ENCODE peak calls at places on chromosome 17, in five cellular contexts. W, S, B, X and N are unnamed samples.
A peak's percentile ranks its signal among the peaks of the same experiment; 100 is the strongest.

GRCh38 chr17:49473900-49474751 is 21.0 kb upstream of the NGFR start:
- ATAC-seq in W (no peak), X (no peak), B (no peak), S (no peak), N (no peak)

GRCh38 chr17:75289832-75290337 is 652 bp upstream of the SLC25A19 start:
- ATAC-seq in W (peak; percentile 35), B (peak; percentile 8), S (peak; percentile 13), X (peak; percentile 50), N (peak; percentile 5)

GRCh38 chr17:29640413-29640812 is 17.7 kb upstream of the CORO6 start:
- ATAC-seq in X (peak; percentile 38), B (no peak), S (no peak), W (no peak), N (no peak)

GRCh38 chr17:42182927-42183734 is 2.1 kb downstream of the HCRT start:
- ATAC-seq in S (no peak), X (peak; percentile 25), W (no peak), B (peak; percentile 42), N (no peak)

GRCh38 chr17:11122908-11123307 is 118.1 kb upstream of the SHISA6 start:
- ATAC-seq in S (no peak), X (peak; percentile 70), B (no peak), W (no peak), N (no peak)

GRCh38 chr17:19386276-19386863 is 620 bp downstream of the MFAP4 start:
- ATAC-seq in B (peak; percentile 22), X (peak; percentile 35), W (peak; percentile 67), S (peak; percentile 77), N (peak; percentile 68)

GRCh38 chr17:3956983-3957382 is 7.3 kb downstream of the ATP2A3 start:
- ATAC-seq in S (no peak), B (no peak), W (no peak), X (no peak), N (no peak)

GRCh38 chr17:17926840-17927449 is 45.3 kb downstream of the TOM1L2 start:
- ATAC-seq in X (peak; percentile 20), S (no peak), B (no peak), W (no peak), N (no peak)

GRCh38 chr17:50265212-50265611 is 9.1 kb upstream of the TMEM92 start:
- ATAC-seq in W (peak; percentile 45), S (no peak), B (no peak), X (no peak), N (no peak)

GRCh38 chr17:66167189-66167815 is 24.6 kb downstream of the CEP112 start:
- ATAC-seq in B (no peak), S (no peak), W (no peak), X (no peak), N (no peak)

GRCh38 chr17:66906321-66907278 is 57.9 kb upstream of the CACNG4 start:
- ATAC-seq in S (peak; percentile 23), X (no peak), W (peak; percentile 78), B (peak; percentile 76), N (no peak)

GRCh38 chr17:65936013-65936412 is 255.9 kb downstream of the CEP112 start:
- ATAC-seq in B (no peak), S (peak; percentile 59), X (no peak), W (no peak), N (no peak)

GRCh38 chr17:64216385-64217248 is 46.4 kb downstream of the TEX2 start:
- ATAC-seq in B (peak; percentile 90), S (no peak), W (peak; percentile 37), X (peak; percentile 58), N (peak; percentile 50)

GRCh38 chr17:51097708-51098446 is 22.8 kb downstream of the SPAG9 start:
- ATAC-seq in X (peak; percentile 17), S (no peak), B (peak; percentile 36), W (peak; percentile 88), N (no peak)

GRCh38 chr17:19726615-19727376 is 10.4 kb upstream of the SLC47A2 start:
- ATAC-seq in W (no peak), B (no peak), S (no peak), X (no peak), N (peak; percentile 4)

GRCh38 chr17:2571523-2572303 is 21.7 kb upstream of the PAFAH1B1 start:
- ATAC-seq in W (no peak), S (no peak), X (no peak), B (no peak), N (no peak)

GRCh38 chr17:5355416-5356129 is 63.9 kb downstream of the NUP88 start:
- ATAC-seq in W (no peak), X (no peak), S (peak; percentile 88), B (no peak), N (peak; percentile 63)

GRCh38 chr17:34341916-34342315 is 14.4 kb upstream of the CCL13 start:
- ATAC-seq in W (no peak), S (no peak), B (no peak), X (no peak), N (no peak)

GRCh38 chr17:61403846-61404701 is 4.4 kb downstream of the TBX2 start:
- ATAC-seq in B (no peak), W (no peak), X (no peak), S (no peak), N (no peak)

GRCh38 chr17:80025140-80025539 is 10.5 kb downstream of the TBC1D16 start:
- ATAC-seq in W (no peak), B (no peak), X (no peak), S (no peak), N (no peak)
- H3K4me1 ChIP-seq in W (peaks cover 23% of the 10 kb centered on the region), B (peaks cover 17% of the 10 kb centered on the region), X (peaks cover 1% of the 10 kb centered on the region), S (peaks cover 22% of the 10 kb centered on the region), N (no peaks in the 10 kb centered on the region)

GRCh38 chr17:8282345-8282744 is 6.1 kb upstream of the RANGRF start:
- ATAC-seq in S (no peak), X (no peak), B (no peak), W (no peak), N (no peak)
- H3K27me3 ChIP-seq in S (no peaks in the 10 kb centered on the region), X (no peaks in the 10 kb centered on the region), B (no peaks in the 10 kb centered on the region), W (no peaks in the 10 kb centered on the region), N (no peaks in the 10 kb centered on the region)

GRCh38 chr17:40348136-40348504 is 16.4 kb downstream of the GJD3 start:
- ATAC-seq in S (no peak), X (no peak), B (no peak), W (no peak), N (no peak)

GRCh38 chr17:40350410-40351184 is 13.9 kb downstream of the GJD3 start:
- ATAC-seq in W (no peak), X (no peak), B (no peak), S (no peak), N (no peak)

GRCh38 chr17:40347319-40348135 is 17.0 kb downstream of the GJD3 start:
- ATAC-seq in S (no peak), B (no peak), W (no peak), X (no peak), N (no peak)

GRCh38 chr17:40349477-40350409 is 14.8 kb downstream of the GJD3 start:
- ATAC-seq in W (peak; percentile 2), X (peak; percentile 10), B (no peak), S (peak; percentile 8), N (no peak)

GRCh38 chr17:40348562-40349476 is 15.7 kb downstream of the GJD3 start:
- ATAC-seq in W (no peak), B (no peak), S (no peak), X (peak; percentile 8), N (peak; percentile 46)
- H3K4me1 ChIP-seq in W (peaks cover 68% of the 10 kb centered on the region), B (peaks cover 70% of the 10 kb centered on the region), S (no peaks in the 10 kb centered on the region), X (peaks cover 41% of the 10 kb centered on the region), N (peaks cover 93% of the 10 kb centered on the region)

GRCh38 chr17:12952012-12952411 is 65.8 kb downstream of the ELAC2 start:
- ATAC-seq in X (no peak), W (no peak), B (no peak), S (no peak), N (no peak)
- H3K27me3 ChIP-seq in X (no peaks in the 10 kb centered on the region), W (no peaks in the 10 kb centered on the region), B (peaks cover 28% of the 10 kb centered on the region), S (peaks cover 22% of the 10 kb centered on the region), N (no peaks in the 10 kb centered on the region)

GRCh38 chr17:1552911-1553310 is 9.7 kb downstream of the PITPNA start:
- ATAC-seq in X (no peak), W (no peak), S (no peak), B (no peak), N (no peak)
- H3K4me1 ChIP-seq in X (peaks cover 2% of the 10 kb centered on the region), W (peaks cover 38% of the 10 kb centered on the region), S (no peaks in the 10 kb centered on the region), B (peaks cover 40% of the 10 kb centered on the region), N (peaks cover 32% of the 10 kb centered on the region)

GRCh38 chr17:36808181-36808661 is 129.1 kb upstream of the LHX1 start:
- ATAC-seq in S (no peak), W (no peak), X (no peak), B (no peak), N (no peak)
- H3K27me3 ChIP-seq in S (peaks cover 23% of the 10 kb centered on the region), W (peaks cover 58% of the 10 kb centered on the region), X (no peaks in the 10 kb centered on the region), B (peaks cover 49% of the 10 kb centered on the region), N (peaks cover 96% of the 10 kb centered on the region)

GRCh38 chr17:82437325-82437668 is 13.3 kb downstream of the CYBC1 start:
- ATAC-seq in B (no peak), X (no peak), S (no peak), W (no peak), N (no peak)

GRCh38 chr17:82439194-82439828 is 11.2 kb downstream of the CYBC1 start:
- ATAC-seq in S (no peak), X (no peak), W (no peak), B (no peak), N (no peak)

GRCh38 chr17:82436601-82437324 is 13.8 kb downstream of the CYBC1 start:
- ATAC-seq in X (no peak), W (no peak), B (no peak), S (peak; percentile 19), N (no peak)

GRCh38 chr17:82439829-82440365 is 10.7 kb downstream of the CYBC1 start:
- ATAC-seq in S (no peak), B (no peak), X (no peak), W (no peak), N (no peak)

GRCh38 chr17:82438401-82439193 is 12.0 kb downstream of the CYBC1 start:
- ATAC-seq in S (no peak), X (no peak), W (no peak), B (no peak), N (no peak)
- H3K4me1 ChIP-seq in S (no peaks in the 10 kb centered on the region), X (no peaks in the 10 kb centered on the region), W (no peaks in the 10 kb centered on the region), B (peaks cover 66% of the 10 kb centered on the region), N (no peaks in the 10 kb centered on the region)

GRCh38 chr17:68197997-68198930 is 49.6 kb upstream of the AMZ2 start:
- ATAC-seq in S (peak; percentile 14), B (no peak), W (peak; percentile 47), X (no peak), N (no peak)

GRCh38 chr17:68196394-68197090 is 51.3 kb upstream of the AMZ2 start:
- ATAC-seq in X (peak; percentile 10), S (no peak), B (no peak), W (no peak), N (no peak)

GRCh38 chr17:68197091-68197996 is 50.5 kb upstream of the AMZ2 start:
- ATAC-seq in B (peak; percentile 28), S (peak; percentile 7), X (peak; percentile 5), W (no peak), N (no peak)

GRCh38 chr17:68198931-68199836 is 48.7 kb upstream of the AMZ2 start:
- ATAC-seq in S (no peak), X (no peak), B (no peak), W (peak; percentile 19), N (no peak)

GRCh38 chr17:68195667-68196393 is 52.0 kb upstream of the AMZ2 start:
- ATAC-seq in W (no peak), X (peak; percentile 9), S (no peak), B (no peak), N (no peak)
- H3K27me3 ChIP-seq in W (peaks cover 59% of the 10 kb centered on the region), X (no peaks in the 10 kb centered on the region), S (peaks cover 61% of the 10 kb centered on the region), B (peaks cover 43% of the 10 kb centered on the region), N (peaks cover 70% of the 10 kb centered on the region)